ENCODE peak calls at places on chromosomes 16 and 17, in five cellular contexts. H is fibroblast of lung, F is suprapubic skin, U is esophagus squamous epithelium, R is ovary. E is an unnamed sample.

GRCh38 chr17:65666869-65667268 is 105.4 kb upstream of the AXIN2 start:
- DNase-seq in H (no peak), U (no peak), R (no peak), F (no peak), E (no peak)

GRCh38 chr16:56614549-56614991 is 6.2 kb downstream of the MT2A start:
- DNase-seq in R (no peak), F (no peak), U (no peak), H (no peak), E (no peak)

GRCh38 chr16:87956169-87956770 is 5.0 kb downstream of the BANP start:
- DNase-seq in F (no peak), U (no peak), R (no peak), H (peak; percentile 77), E (no peak)

GRCh38 chr16:4005281-4005680 is 111.0 kb downstream of the ADCY9 start:
- DNase-seq in R (no peak), U (no peak), F (no peak), H (no peak), E (no peak)

GRCh38 chr16:50505714-50506542 is 42.3 kb upstream of the NKD1 start:
- DNase-seq in H (no peak), F (no peak), U (no peak), R (no peak), E (no peak)

GRCh38 chr17:81112461-81112860 is 52.8 kb upstream of the PVALEF start:
- DNase-seq in F (no peak), U (no peak), R (no peak), H (no peak), E (no peak)

GRCh38 chr17:18070861-18071340 is 16.8 kb upstream of the DRG2 start:
- DNase-seq in F (no peak), U (no peak), H (peak; percentile 38), R (no peak), E (no peak)

GRCh38 chr16:26301516-26301915 is 609.8 kb downstream of the HS3ST4 start:
- DNase-seq in U (no peak), H (no peak), R (no peak), F (no peak), E (no peak)

GRCh38 chr17:66426397-66427033 is 124.1 kb downstream of the PRKCA start:
- DNase-seq in H (peak; percentile 18), F (no peak), R (no peak), U (no peak), E (no peak)

GRCh38 chr16:87696796-87697195 is 69.0 kb downstream of the KLHDC4 start:
- DNase-seq in H (peak; percentile 10), R (no peak), F (no peak), U (no peak), E (no peak)

GRCh38 chr17:10574324-10574723 is 24.9 kb upstream of the MYH2 start:
- DNase-seq in R (no peak), U (no peak), F (no peak), H (no peak), E (no peak)

GRCh38 chr16:89241187-89242003 is 23.9 kb downstream of the ZNF778 start:
- DNase-seq in R (peak; percentile 83), H (peak; percentile 81), F (peak; percentile 87), U (no peak), E (peak; percentile 87)

GRCh38 chr16:8626946-8627345 is 5.4 kb downstream of the METTL22 start:
- DNase-seq in R (no peak), U (no peak), H (no peak), F (no peak), E (no peak)

GRCh38 chr17:49995055-49995738 is at the start of gene DLX3:
- DNase-seq in U (no peak), H (peak; percentile 59), F (peak; percentile 84), R (peak; percentile 71), E (peak; percentile 87)

GRCh38 chr17:77208217-77208808 is 67.5 kb downstream of the SEC14L1 start:
- DNase-seq in H (peak; percentile 61), U (no peak), F (peak; percentile 65), R (peak; percentile 45), E (no peak)

GRCh38 chr17:951388-952132 is 28.0 kb downstream of the NXN start:
- DNase-seq in R (no peak), U (no peak), H (peak; percentile 76), F (no peak), E (peak; percentile 69)

GRCh38 chr16:19704321-19705130 is 13.5 kb downstream of the KNOP1 start:
- DNase-seq in U (no peak), F (no peak), H (peak; percentile 66), R (peak; percentile 60), E (no peak)
- H3K4me3 ChIP-seq in U (no peak overlapping the region), F (no peak overlapping the region), H (no peak overlapping the region), R (no peak overlapping the region), E (no peak overlapping the region)

GRCh38 chr17:43849116-43849515 is 2.1 kb downstream of the CD300LG start:
- DNase-seq in R (no peak), U (no peak), H (no peak), F (no peak), E (no peak)
- H3K27me3 ChIP-seq in R (no peaks in the 10 kb centered on the region), U (no peaks in the 10 kb centered on the region), H (peaks cover 11% of the 10 kb centered on the region), F (peaks cover 14% of the 10 kb centered on the region), E (no peaks in the 10 kb centered on the region)

DNA sequence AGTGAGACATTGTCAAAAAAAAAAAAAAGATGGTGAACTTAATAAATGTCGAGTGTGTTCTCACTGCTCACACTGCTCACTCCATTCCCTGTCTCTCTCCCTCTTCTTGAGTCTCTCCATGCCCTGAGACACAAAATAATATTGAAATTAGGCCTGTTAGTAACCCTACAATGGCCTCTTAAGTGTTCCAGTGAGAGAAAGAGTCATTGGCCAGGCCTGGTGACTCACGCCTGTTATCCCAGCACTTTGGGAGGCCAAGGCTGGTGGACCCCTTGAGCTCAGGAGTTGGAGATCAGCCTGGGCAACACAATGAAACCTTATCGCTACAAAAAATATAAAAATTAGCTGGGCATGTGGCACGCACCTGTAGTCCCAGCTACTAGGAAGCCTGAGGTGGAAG is 16.2 kb upstream of the CSF3 start:
- DNase-seq in U (no peak), H (no peak), F (no peak), R (no peak), E (no peak)
- H3K4me1 ChIP-seq in U (no peaks in the 10 kb centered on the region), H (no peaks in the 10 kb centered on the region), F (peaks cover 7% of the 10 kb centered on the region), R (no peaks in the 10 kb centered on the region), E (no peaks in the 10 kb centered on the region)

GRCh38 chr16:13898233-13898632 is 21.7 kb upstream of the ERCC4 start:
- DNase-seq in F (no peak), R (no peak), H (no peak), U (no peak), E (no peak)

GRCh38 chr16:13904179-13904691 is 15.7 kb upstream of the ERCC4 start:
- DNase-seq in R (no peak), F (no peak), U (no peak), H (no peak), E (no peak)

GRCh38 chr16:13906426-13907089 is 13.4 kb upstream of the ERCC4 start:
- DNase-seq in U (no peak), R (no peak), H (no peak), F (no peak), E (no peak)

GRCh38 chr16:13902052-13902451 is 17.9 kb upstream of the ERCC4 start:
- DNase-seq in U (no peak), H (no peak), R (no peak), F (no peak), E (no peak)

DNA sequence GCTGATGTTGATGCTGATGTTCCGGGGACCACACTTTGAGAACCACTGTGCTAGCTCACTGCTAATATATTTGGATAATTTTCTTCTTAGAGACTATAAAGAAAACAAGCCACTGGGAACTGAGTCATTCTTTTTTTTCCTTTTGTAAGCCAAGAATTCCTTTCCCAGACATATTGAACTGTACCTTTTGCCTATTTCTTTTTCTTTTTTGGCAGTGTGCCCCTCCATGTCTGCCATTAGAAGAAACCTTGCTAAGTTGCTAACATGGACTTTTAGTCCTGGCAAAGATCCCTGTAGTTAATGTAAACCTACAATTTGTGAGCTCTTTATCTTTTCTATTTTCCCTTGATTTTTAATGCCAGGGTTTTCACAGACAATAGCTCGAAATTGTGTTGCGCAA is 17.3 kb upstream of the ERCC4 start:
- DNase-seq in U (no peak), R (no peak), H (peak; percentile 97), F (no peak), E (no peak)
- H3K4me3 ChIP-seq in U (no peak overlapping the region), R (no peak overlapping the region), H (no peak overlapping the region), F (no peak overlapping the region), E (no peak overlapping the region)

GRCh38 chr17:36913132-36913531 is 24.1 kb upstream of the LHX1 start:
- DNase-seq in U (no peak), F (no peak), H (no peak), R (no peak), E (no peak)
- H3K27me3 ChIP-seq in U (no peaks in the 10 kb centered on the region), F (peaks cover 64% of the 10 kb centered on the region), H (peaks cover 3% of the 10 kb centered on the region), R (no peaks in the 10 kb centered on the region), E (no peaks in the 10 kb centered on the region)

GRCh38 chr17:78892062-78892456 is 10.9 kb downstream of the CEP295NL start:
- DNase-seq in U (no peak), R (no peak), H (no peak), F (peak; percentile 68), E (no peak)
- H3K4me1 ChIP-seq in U (peaks cover 8% of the 10 kb centered on the region), R (peaks cover 39% of the 10 kb centered on the region), H (peaks cover 16% of the 10 kb centered on the region), F (peaks cover 66% of the 10 kb centered on the region), E (peaks cover 10% of the 10 kb centered on the region)